ENCODE peak calls at places on chromosomes 12 and 14, in nine cellular contexts. M, Q, S, A, K, W, D, I and B are unnamed samples.

GRCh38 chr14:27389402-27389801 is 791.6 kb upstream of the NOVA1 start:
- DNase-seq in K (no peak), I (no peak), Q (no peak), A (no peak), M (no peak), W (no peak), D (no peak), S (no peak), B (no peak)

GRCh38 chr12:66947119-66947518 is 268.2 kb upstream of the GRIP1 start:
- DNase-seq in W (no peak), K (no peak), S (no peak), D (no peak), A (no peak), M (no peak), Q (peak), I (no peak), B (no peak)

GRCh38 chr14:99757331-99758070 is 35.7 kb upstream of the EML1 start:
- DNase-seq in I (peak), S (peak), K (no peak), D (no peak), A (no peak), W (no peak), Q (peak), M (no peak), B (peak)

GRCh38 chr14:91377700-91378652 is 39.6 kb downstream of the CCDC88C start:
- DNase-seq in A (no peak), D (no peak), S (peak), W (no peak), I (peak), K (no peak), M (no peak), Q (peak), B (no peak)

GRCh38 chr12:63921157-63921556 is 76.7 kb downstream of the SRGAP1 start:
- DNase-seq in K (no peak), W (no peak), S (no peak), M (no peak), Q (peak), A (no peak), I (no peak), D (no peak), B (no peak)

GRCh38 chr14:80202888-80203562 is 8.3 kb downstream of the DIO2 start:
- DNase-seq in M (no peak), A (no peak), S (no peak), W (no peak), K (no peak), I (no peak), D (no peak), Q (peak), B (no peak)

GRCh38 chr12:121579981-121580868 is 598 bp downstream of the KDM2B start:
- DNase-seq in W (peak), A (peak), Q (peak), S (peak), I (peak), D (peak), M (peak), K (peak), B (no peak)

GRCh38 chr12:29389295-29389919 is 8.4 kb upstream of the ERGIC2 start:
- DNase-seq in W (no peak), D (no peak), K (no peak), I (no peak), M (no peak), S (no peak), Q (no peak), A (no peak), B (no peak)

GRCh38 chr12:65938807-65939206 is 114.5 kb downstream of the HMGA2 start:
- DNase-seq in D (no peak), Q (no peak), S (no peak), W (no peak), A (no peak), K (no peak), I (no peak), M (no peak), B (no peak)

GRCh38 chr12:95788637-95789036 is 1.9 kb downstream of the NTN4 start:
- DNase-seq in M (no peak), S (peak), D (no peak), Q (peak), A (no peak), I (peak), W (no peak), K (no peak), B (no peak)

GRCh38 chr12:54991161-54991991 is 6.8 kb upstream of the TESPA1 start:
- DNase-seq in W (no peak), K (no peak), A (no peak), D (no peak), S (no peak), I (no peak), Q (no peak), M (no peak), B (no peak)

GRCh38 chr14:80316426-80316825 is 105.1 kb upstream of the DIO2 start:
- DNase-seq in Q (no peak), S (no peak), A (no peak), I (peak), K (no peak), W (no peak), D (no peak), M (no peak), B (peak)

GRCh38 chr14:67187826-67188225 is 1.4 kb upstream of the GARIN2 start:
- DNase-seq in S (peak), M (no peak), W (no peak), A (no peak), D (no peak), Q (peak), K (no peak), I (peak), B (peak)

GRCh38 chr14:35416108-35416750 is 11.7 kb upstream of the NFKBIA start:
- DNase-seq in W (no peak), Q (peak), I (no peak), K (no peak), D (no peak), S (no peak), A (no peak), M (no peak), B (no peak)

GRCh38 chr12:337039-337438 is 52.1 kb downstream of the KDM5A start:
- DNase-seq in I (no peak), A (no peak), Q (no peak), W (no peak), M (no peak), D (no peak), K (no peak), S (no peak), B (no peak)

GRCh38 chr12:110050927-110051326 is 2.6 kb upstream of the C12orf76 start:
- DNase-seq in S (no peak), W (no peak), D (no peak), M (no peak), Q (no peak), K (no peak), A (no peak), I (no peak), B (no peak)

GRCh38 chr14:80135305-80136088 is 75.8 kb downstream of the DIO2 start:
- DNase-seq in A (no peak), K (no peak), M (no peak), S (no peak), I (no peak), W (no peak), Q (peak), D (no peak), B (no peak)

GRCh38 chr14:100680439-100681051 is 46.1 kb upstream of the DLK1 start:
- DNase-seq in S (peak), W (no peak), K (no peak), I (peak), D (no peak), A (peak), Q (no peak), M (no peak), B (no peak)

GRCh38 chr12:3119745-3120660 is 42.8 kb downstream of the TSPAN9 start:
- DNase-seq in W (peak), M (no peak), S (peak), A (no peak), I (peak), K (peak), D (no peak), Q (no peak), B (peak)

GRCh38 chr14:54102530-54102929 is 145.9 kb upstream of the BMP4 start:
- DNase-seq in W (no peak), D (no peak), Q (no peak), S (no peak), A (no peak), I (no peak), M (no peak), K (no peak), B (no peak)

GRCh38 chr14:79270361-79270760 is 940.9 kb downstream of the DIO2 start:
- DNase-seq in Q (no peak), I (no peak), D (no peak), K (no peak), S (no peak), W (no peak), M (no peak), A (no peak), B (no peak)

GRCh38 chr14:71665157-71665556 is 267.1 kb upstream of the RGS6 start:
- DNase-seq in S (peak), I (peak), D (no peak), K (no peak), W (no peak), M (no peak), A (no peak), Q (peak), B (peak)
- H3K4me3 ChIP-seq in S (no peak), I (no peak), D (no peak), K (no peak), W (no peak), M (no peak), A (no peak), Q (no peak), B (no peak)

GRCh38 chr14:69094481-69094880 is 58.4 kb downstream of the DCAF5 start:
- DNase-seq in Q (no peak), M (no peak), K (no peak), W (no peak), A (no peak), D (no peak), I (no peak), S (no peak), B (no peak)
- H3K4me3 ChIP-seq in Q (no peak), M (no peak), K (no peak), W (no peak), A (no peak), D (no peak), I (no peak), S (no peak), B (no peak)

DNA sequence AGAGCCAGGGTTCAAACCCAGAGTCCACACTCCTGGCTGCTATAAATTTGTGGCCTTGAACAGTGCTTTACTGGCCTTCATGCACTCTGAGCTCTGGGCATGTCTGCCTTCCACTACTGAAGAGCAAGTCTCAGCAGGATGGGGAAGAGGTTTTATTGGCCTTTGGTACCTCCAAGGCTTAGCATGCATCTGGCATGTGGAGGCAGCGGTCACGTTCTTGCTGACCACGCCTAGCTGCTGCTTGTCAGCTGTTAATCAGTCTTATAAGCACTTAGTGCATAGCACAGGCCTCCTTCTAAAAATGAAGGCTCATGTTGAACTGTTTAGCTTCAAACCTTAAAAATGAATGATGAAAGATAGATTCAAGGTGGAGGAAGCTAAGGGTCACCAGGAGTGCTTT is 177.5 kb downstream of the PELI2 start:
- DNase-seq in K (no peak), D (no peak), A (no peak), Q (no peak), I (peak), W (no peak), S (no peak), M (no peak), B (no peak)
- H3K4me3 ChIP-seq in K (no peak), D (no peak), A (no peak), Q (no peak), I (no peak), W (no peak), S (no peak), M (no peak), B (no peak)

DNA sequence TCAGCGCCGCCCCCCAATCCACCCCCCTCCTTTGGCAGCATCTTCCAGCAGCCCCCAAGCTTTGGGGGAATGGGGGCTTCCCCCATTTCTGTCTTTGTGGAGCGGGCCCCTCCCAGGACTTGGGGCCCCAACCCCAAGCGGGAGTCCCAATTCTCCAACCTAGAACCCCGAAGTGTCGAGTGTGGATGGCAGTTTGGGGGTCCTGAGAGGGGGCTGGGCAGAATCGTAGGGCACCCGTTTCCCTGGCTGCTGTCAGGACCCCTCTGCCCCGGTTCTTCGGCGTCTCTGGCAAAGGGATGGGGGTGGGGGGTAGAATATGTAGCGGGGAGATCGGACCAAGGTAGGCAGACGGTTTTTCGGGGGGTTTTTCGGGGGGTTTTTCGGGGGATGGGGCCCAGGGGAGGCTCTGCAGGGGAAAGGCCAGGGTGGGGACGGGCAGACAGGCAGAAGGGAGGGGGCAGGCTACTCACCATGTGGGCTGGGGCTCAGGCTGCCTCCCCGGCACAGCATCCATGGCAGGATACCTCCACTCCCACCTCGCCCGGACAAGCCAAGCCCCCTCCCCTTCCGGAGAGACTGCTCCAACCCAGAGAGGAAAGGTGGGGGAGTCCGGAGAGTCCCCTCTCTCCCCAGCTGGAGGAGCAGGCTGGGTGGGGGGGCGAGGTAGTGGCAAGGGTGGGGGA is 739 bp downstream of the JPH4 start:
- DNase-seq in S (no peak), K (no peak), M (peak), Q (no peak), W (no peak), D (no peak), I (no peak), A (peak), B (no peak)
- H3K4me3 ChIP-seq in S (no peak), K (peak), M (peak), Q (no peak), W (peak), D (peak), I (no peak), A (no peak), B (no peak)

GRCh38 chr14:77498984-77499527 is 440 bp upstream of the ISM2 start:
- DNase-seq in W (no peak), M (no peak), S (no peak), Q (no peak), I (no peak), A (no peak), D (no peak), K (no peak), B (no peak)
- H3K4me3 ChIP-seq in W (peak), M (peak), S (peak), Q (peak), I (peak), A (peak), D (peak), K (peak), B (peak)

GRCh38 chr12:10721654-10722501 is 1.2 kb downstream of the YBX3 start:
- DNase-seq in Q (peak), I (peak), W (peak), K (peak), D (peak), M (peak), S (peak), A (peak), B (peak)

GRCh38 chr12:10719482-10719881 is 3.6 kb downstream of the YBX3 start:
- DNase-seq in Q (no peak), W (peak), S (no peak), M (no peak), I (no peak), K (peak), D (no peak), A (no peak), B (no peak)

GRCh38 chr12:10722502-10722904 is 620 bp downstream of the YBX3 start:
- DNase-seq in K (no peak), W (peak), Q (peak), M (no peak), D (peak), A (peak), I (peak), S (peak), B (peak)

GRCh38 chr12:10722905-10723866 is at the start of gene YBX3:
- DNase-seq in W (peak), S (peak), D (peak), A (peak), K (peak), M (peak), Q (peak), I (peak), B (peak)

DNA sequence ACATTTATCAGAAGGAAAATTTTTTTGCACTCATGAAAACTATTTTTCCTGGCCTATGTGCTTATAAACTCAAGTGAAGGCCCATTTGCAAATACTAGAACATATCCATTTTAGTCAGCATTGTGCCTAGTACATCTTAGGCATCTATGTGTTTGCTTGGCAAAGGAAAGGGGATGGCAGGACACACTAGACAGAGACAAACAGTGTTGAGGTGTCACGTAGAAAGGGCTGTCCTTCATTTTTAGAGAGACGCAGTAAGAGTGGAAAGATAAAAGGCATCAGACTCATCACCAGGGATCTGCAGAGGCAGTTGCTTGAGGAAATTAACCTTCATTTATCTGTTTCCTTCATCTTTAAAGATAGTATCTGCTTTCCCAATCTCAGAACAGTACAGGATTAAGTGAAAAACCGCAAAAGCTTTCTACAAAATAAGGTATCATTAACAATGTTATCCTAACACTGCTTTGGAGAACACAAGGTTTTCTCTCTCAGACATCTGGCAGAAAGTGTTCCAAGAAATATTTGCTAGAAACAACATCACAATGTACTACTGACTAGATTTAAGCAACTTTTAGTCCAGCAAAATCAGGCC is 2.1 kb downstream of the YBX3 start:
- DNase-seq in D (no peak), K (peak), A (no peak), W (no peak), Q (no peak), I (no peak), M (no peak), S (no peak), B (no peak)
- H3K4me3 ChIP-seq in D (peak), K (peak), A (peak), W (peak), Q (peak), I (peak), M (peak), S (peak), B (peak)

GRCh38 chr12:69901141-69901900 is 76.3 kb downstream of the MYRFL start:
- DNase-seq in Q (peak), K (no peak), D (no peak), A (no peak), W (no peak), M (no peak), I (peak), S (no peak), B (no peak)
- H3K4me3 ChIP-seq in Q (no peak), K (no peak), D (no peak), A (no peak), W (no peak), M (no peak), I (no peak), S (no peak), B (no peak)